ENCODE peak calls at places on chromosomes 1 and 21, in nine cellular contexts. One of them, this sample, is unnamed.

GRCh38 chr1:232837085-232837484 is 31.9 kb downstream of the MAP10 start:
- DNase-seq in esophagus squamous epithelium: no peak
- DNase-seq in mammary epithelial cell: no peak
- DNase-seq in brain microvascular endothelial cell: no peak
- DNase-seq in body of pancreas: no peak
- DNase-seq in heart right ventricle: no peak
- DNase-seq in fibroblast of lung: peak
- DNase-seq in psoas muscle: no peak
- DNase-seq in aorta: no peak
- DNase-seq in this sample: peak

GRCh38 chr1:240136402-240136801 is 44.7 kb downstream of the FMN2 start:
- DNase-seq in mammary epithelial cell: no peak
- DNase-seq in body of pancreas: no peak
- DNase-seq in heart right ventricle: no peak
- DNase-seq in aorta: no peak
- DNase-seq in psoas muscle: no peak
- DNase-seq in fibroblast of lung: no peak
- DNase-seq in esophagus squamous epithelium: no peak
- DNase-seq in brain microvascular endothelial cell: no peak
- DNase-seq in this sample: no peak

GRCh38 chr1:201020647-201021332 is 2.7 kb downstream of the KIF21B start:
- DNase-seq in psoas muscle: no peak
- DNase-seq in aorta: no peak
- DNase-seq in esophagus squamous epithelium: no peak
- DNase-seq in brain microvascular endothelial cell: no peak
- DNase-seq in heart right ventricle: no peak
- DNase-seq in body of pancreas: peak
- DNase-seq in mammary epithelial cell: no peak
- DNase-seq in fibroblast of lung: no peak
- DNase-seq in this sample: no peak

GRCh38 chr1:51634618-51635017 is 17.7 kb downstream of the OSBPL9 start:
- DNase-seq in aorta: no peak
- DNase-seq in heart right ventricle: no peak
- DNase-seq in fibroblast of lung: no peak
- DNase-seq in psoas muscle: no peak
- DNase-seq in brain microvascular endothelial cell: no peak
- DNase-seq in body of pancreas: no peak
- DNase-seq in mammary epithelial cell: no peak
- DNase-seq in esophagus squamous epithelium: no peak
- DNase-seq in this sample: no peak

GRCh38 chr1:36134805-36135339 is 9.8 kb upstream of the COL8A2 start:
- DNase-seq in aorta: peak
- DNase-seq in mammary epithelial cell: peak
- DNase-seq in fibroblast of lung: peak
- DNase-seq in heart right ventricle: peak
- DNase-seq in brain microvascular endothelial cell: peak
- DNase-seq in esophagus squamous epithelium: no peak
- DNase-seq in body of pancreas: peak
- DNase-seq in psoas muscle: no peak
- DNase-seq in this sample: peak

GRCh38 chr21:17371470-17371869 is 141.4 kb upstream of the CXADR start:
- DNase-seq in brain microvascular endothelial cell: peak
- DNase-seq in mammary epithelial cell: peak
- DNase-seq in esophagus squamous epithelium: no peak
- DNase-seq in heart right ventricle: no peak
- DNase-seq in psoas muscle: no peak
- DNase-seq in body of pancreas: no peak
- DNase-seq in fibroblast of lung: peak
- DNase-seq in aorta: no peak
- DNase-seq in this sample: peak

GRCh38 chr1:32701951-32702598 is 495 bp downstream of the SYNC start:
- DNase-seq in esophagus squamous epithelium: no peak
- DNase-seq in body of pancreas: peak
- DNase-seq in mammary epithelial cell: no peak
- DNase-seq in heart right ventricle: peak
- DNase-seq in fibroblast of lung: peak
- DNase-seq in brain microvascular endothelial cell: peak
- DNase-seq in aorta: peak
- DNase-seq in psoas muscle: peak
- DNase-seq in this sample: no peak

GRCh38 chr21:41630249-41630648 is 122.3 kb upstream of the TMPRSS2 start:
- DNase-seq in brain microvascular endothelial cell: peak
- DNase-seq in fibroblast of lung: peak
- DNase-seq in esophagus squamous epithelium: no peak
- DNase-seq in heart right ventricle: no peak
- DNase-seq in mammary epithelial cell: peak
- DNase-seq in psoas muscle: no peak
- DNase-seq in aorta: no peak
- DNase-seq in body of pancreas: no peak
- DNase-seq in this sample: peak

GRCh38 chr1:70331962-70332361 is 22.6 kb downstream of the ANKRD13C start:
- DNase-seq in aorta: no peak
- DNase-seq in brain microvascular endothelial cell: no peak
- DNase-seq in body of pancreas: no peak
- DNase-seq in esophagus squamous epithelium: no peak
- DNase-seq in psoas muscle: no peak
- DNase-seq in heart right ventricle: no peak
- DNase-seq in mammary epithelial cell: peak
- DNase-seq in fibroblast of lung: peak
- DNase-seq in this sample: peak

GRCh38 chr1:160108888-160109662 is 6.5 kb upstream of the ATP1A2 start:
- DNase-seq in brain microvascular endothelial cell: peak
- DNase-seq in aorta: no peak
- DNase-seq in fibroblast of lung: peak
- DNase-seq in mammary epithelial cell: no peak
- DNase-seq in heart right ventricle: no peak
- DNase-seq in esophagus squamous epithelium: no peak
- DNase-seq in body of pancreas: peak
- DNase-seq in psoas muscle: no peak
- DNase-seq in this sample: no peak

GRCh38 chr1:219621047-219621786 is 8.3 kb upstream of the ZC3H11B start:
- DNase-seq in aorta: no peak
- DNase-seq in esophagus squamous epithelium: no peak
- DNase-seq in body of pancreas: peak
- DNase-seq in fibroblast of lung: no peak
- DNase-seq in brain microvascular endothelial cell: no peak
- DNase-seq in psoas muscle: no peak
- DNase-seq in mammary epithelial cell: no peak
- DNase-seq in heart right ventricle: no peak
- DNase-seq in this sample: no peak

GRCh38 chr1:230120289-230120948 is 53.4 kb downstream of the GALNT2 start:
- DNase-seq in body of pancreas: no peak
- DNase-seq in mammary epithelial cell: no peak
- DNase-seq in psoas muscle: peak
- DNase-seq in heart right ventricle: no peak
- DNase-seq in esophagus squamous epithelium: no peak
- DNase-seq in brain microvascular endothelial cell: no peak
- DNase-seq in fibroblast of lung: no peak
- DNase-seq in aorta: peak
- DNase-seq in this sample: no peak

GRCh38 chr1:182288749-182289604 is 102.6 kb downstream of the GLUL start:
- DNase-seq in mammary epithelial cell: no peak
- DNase-seq in aorta: no peak
- DNase-seq in psoas muscle: no peak
- DNase-seq in brain microvascular endothelial cell: no peak
- DNase-seq in fibroblast of lung: no peak
- DNase-seq in heart right ventricle: no peak
- DNase-seq in esophagus squamous epithelium: no peak
- DNase-seq in body of pancreas: no peak
- DNase-seq in this sample: no peak

DNA sequence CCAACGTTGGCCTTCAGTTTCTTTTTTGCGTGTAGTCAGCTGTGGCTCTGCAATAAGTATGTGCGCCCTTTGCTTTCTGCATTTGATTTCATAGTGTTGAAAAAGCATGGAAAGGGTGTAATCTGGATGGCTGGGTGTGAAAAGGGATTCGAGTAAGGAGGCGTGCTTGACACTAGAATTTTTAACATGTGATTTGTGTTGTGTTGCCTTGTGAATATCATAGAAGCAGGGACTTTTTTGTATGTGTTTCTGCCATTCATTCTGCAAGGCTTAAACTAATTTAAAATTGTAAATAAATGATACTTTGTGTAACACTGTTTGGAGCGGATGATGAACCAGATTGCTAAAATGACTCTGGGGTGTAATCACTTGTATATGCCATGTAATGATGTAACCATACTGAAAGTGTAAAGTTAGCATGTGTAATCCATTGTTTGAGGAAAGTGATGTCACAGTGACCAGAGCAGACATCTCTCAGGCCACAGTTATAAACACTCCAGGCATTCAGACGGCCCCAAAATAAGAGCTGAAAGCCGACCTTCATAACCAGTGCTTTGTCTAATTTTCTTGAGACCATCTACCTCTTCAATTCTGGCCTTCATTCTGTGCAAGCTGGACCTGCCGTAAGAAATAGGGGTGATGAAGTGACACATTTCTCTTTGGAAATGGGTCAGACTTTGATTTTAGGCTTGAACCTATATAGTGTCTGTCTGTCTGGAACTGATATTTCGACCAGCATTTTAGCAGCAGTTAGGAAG is 616 bp downstream of the SH3BGR start:
- DNase-seq in body of pancreas: no peak
- DNase-seq in psoas muscle: no peak
- DNase-seq in fibroblast of lung: peak
- DNase-seq in mammary epithelial cell: peak
- DNase-seq in brain microvascular endothelial cell: no peak
- DNase-seq in aorta: no peak
- DNase-seq in esophagus squamous epithelium: no peak
- DNase-seq in heart right ventricle: no peak
- DNase-seq in this sample: no peak
- H3K27ac ChIP-seq in body of pancreas: peak
- H3K27ac ChIP-seq in psoas muscle: peak
- H3K27ac ChIP-seq in fibroblast of lung: no peak
- H3K27ac ChIP-seq in mammary epithelial cell: no peak
- H3K27ac ChIP-seq in brain microvascular endothelial cell: no peak
- H3K27ac ChIP-seq in aorta: peak
- H3K27ac ChIP-seq in esophagus squamous epithelium: no peak
- H3K27ac ChIP-seq in heart right ventricle: peak
- H3K27ac ChIP-seq in this sample: no peak

DNA sequence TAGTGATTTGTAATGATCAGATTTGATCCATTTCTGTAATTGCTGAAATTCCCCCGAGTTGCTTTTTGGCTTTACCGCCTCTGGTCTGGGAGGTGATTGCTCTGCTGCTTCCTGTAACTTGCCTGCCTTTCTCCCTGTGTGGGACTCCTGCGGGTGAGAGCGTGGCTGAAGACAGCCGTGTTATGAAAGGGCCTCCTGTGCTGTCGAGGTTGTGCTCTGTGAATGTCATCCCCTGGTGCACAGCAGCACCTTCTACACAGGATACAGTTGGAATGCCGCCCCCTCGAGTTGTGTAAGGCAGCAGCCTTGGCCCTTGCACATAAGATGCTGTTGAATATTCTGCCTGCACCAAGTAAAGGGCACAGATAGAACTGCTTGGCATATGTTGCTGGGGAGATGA is 5.9 kb downstream of the SOD1 start:
- DNase-seq in esophagus squamous epithelium: no peak
- DNase-seq in fibroblast of lung: no peak
- DNase-seq in aorta: no peak
- DNase-seq in body of pancreas: no peak
- DNase-seq in brain microvascular endothelial cell: peak
- DNase-seq in psoas muscle: no peak
- DNase-seq in mammary epithelial cell: peak
- DNase-seq in heart right ventricle: no peak
- DNase-seq in this sample: no peak
- H3K27ac ChIP-seq in esophagus squamous epithelium: no peak
- H3K27ac ChIP-seq in fibroblast of lung: no peak
- H3K27ac ChIP-seq in aorta: no peak
- H3K27ac ChIP-seq in body of pancreas: no peak
- H3K27ac ChIP-seq in brain microvascular endothelial cell: no peak
- H3K27ac ChIP-seq in psoas muscle: no peak
- H3K27ac ChIP-seq in mammary epithelial cell: no peak
- H3K27ac ChIP-seq in heart right ventricle: no peak
- H3K27ac ChIP-seq in this sample: no peak

GRCh38 chr1:48016526-48016925 is 19.3 kb upstream of the TRABD2B start:
- DNase-seq in esophagus squamous epithelium: no peak
- DNase-seq in brain microvascular endothelial cell: no peak
- DNase-seq in body of pancreas: no peak
- DNase-seq in psoas muscle: no peak
- DNase-seq in fibroblast of lung: no peak
- DNase-seq in mammary epithelial cell: no peak
- DNase-seq in heart right ventricle: no peak
- DNase-seq in aorta: no peak
- DNase-seq in this sample: no peak
- H3K27ac ChIP-seq in esophagus squamous epithelium: no peak
- H3K27ac ChIP-seq in brain microvascular endothelial cell: no peak
- H3K27ac ChIP-seq in body of pancreas: no peak
- H3K27ac ChIP-seq in psoas muscle: no peak
- H3K27ac ChIP-seq in fibroblast of lung: no peak
- H3K27ac ChIP-seq in mammary epithelial cell: no peak
- H3K27ac ChIP-seq in heart right ventricle: no peak
- H3K27ac ChIP-seq in aorta: peak
- H3K27ac ChIP-seq in this sample: no peak

GRCh38 chr1:63817152-63817667 is 43.4 kb downstream of the ROR1 start:
- DNase-seq in psoas muscle: no peak
- DNase-seq in fibroblast of lung: peak
- DNase-seq in mammary epithelial cell: no peak
- DNase-seq in brain microvascular endothelial cell: peak
- DNase-seq in body of pancreas: peak
- DNase-seq in esophagus squamous epithelium: no peak
- DNase-seq in aorta: no peak
- DNase-seq in heart right ventricle: no peak
- DNase-seq in this sample: no peak

GRCh38 chr1:63817700-63818099 is 43.9 kb downstream of the ROR1 start:
- DNase-seq in psoas muscle: no peak
- DNase-seq in aorta: no peak
- DNase-seq in mammary epithelial cell: no peak
- DNase-seq in fibroblast of lung: no peak
- DNase-seq in heart right ventricle: no peak
- DNase-seq in esophagus squamous epithelium: no peak
- DNase-seq in body of pancreas: no peak
- DNase-seq in brain microvascular endothelial cell: no peak
- DNase-seq in this sample: no peak

GRCh38 chr1:63810936-63811335 is 37.1 kb downstream of the ROR1 start:
- DNase-seq in aorta: no peak
- DNase-seq in mammary epithelial cell: no peak
- DNase-seq in heart right ventricle: no peak
- DNase-seq in esophagus squamous epithelium: no peak
- DNase-seq in brain microvascular endothelial cell: no peak
- DNase-seq in body of pancreas: no peak
- DNase-seq in fibroblast of lung: no peak
- DNase-seq in psoas muscle: no peak
- DNase-seq in this sample: no peak

GRCh38 chr1:63812071-63812700 is 38.4 kb downstream of the ROR1 start:
- DNase-seq in aorta: no peak
- DNase-seq in esophagus squamous epithelium: no peak
- DNase-seq in heart right ventricle: no peak
- DNase-seq in body of pancreas: no peak
- DNase-seq in brain microvascular endothelial cell: no peak
- DNase-seq in mammary epithelial cell: no peak
- DNase-seq in psoas muscle: no peak
- DNase-seq in fibroblast of lung: no peak
- DNase-seq in this sample: no peak

DNA sequence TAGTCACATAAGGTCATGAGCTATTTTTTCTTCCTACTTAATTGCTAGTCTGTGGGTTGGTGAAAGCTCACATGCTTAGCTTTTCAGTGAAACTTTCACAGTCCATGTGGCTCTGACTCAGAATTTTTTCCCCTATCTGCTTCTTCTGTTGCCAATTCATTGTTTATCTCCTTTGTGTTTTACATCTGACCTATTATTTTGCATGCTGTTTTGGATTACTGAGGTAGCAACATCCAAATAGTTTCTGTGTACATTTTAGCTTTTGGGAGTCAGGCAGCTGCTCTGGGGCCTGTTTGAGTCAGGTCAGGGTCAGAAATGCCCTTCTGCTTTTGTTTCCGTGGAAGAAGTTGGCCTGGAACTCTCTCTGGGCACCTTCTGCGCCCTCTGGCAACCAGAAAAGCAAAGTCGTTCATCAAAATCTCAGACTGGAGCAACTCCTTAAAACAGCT is 40.0 kb downstream of the ROR1 start:
- DNase-seq in fibroblast of lung: peak
- DNase-seq in mammary epithelial cell: peak
- DNase-seq in psoas muscle: no peak
- DNase-seq in aorta: no peak
- DNase-seq in brain microvascular endothelial cell: peak
- DNase-seq in body of pancreas: peak
- DNase-seq in heart right ventricle: no peak
- DNase-seq in esophagus squamous epithelium: no peak
- DNase-seq in this sample: no peak
- H3K27ac ChIP-seq in fibroblast of lung: no peak
- H3K27ac ChIP-seq in mammary epithelial cell: no peak
- H3K27ac ChIP-seq in psoas muscle: no peak
- H3K27ac ChIP-seq in aorta: peak
- H3K27ac ChIP-seq in brain microvascular endothelial cell: peak
- H3K27ac ChIP-seq in body of pancreas: peak
- H3K27ac ChIP-seq in heart right ventricle: peak
- H3K27ac ChIP-seq in esophagus squamous epithelium: no peak
- H3K27ac ChIP-seq in this sample: no peak

This sample was measured in foreskin keratinocyte.